ENCODE peak calls at places on chromosome 22, in four cellular contexts. One of them, this sample, is unnamed.

GRCh38 chr22:49328630-49329405 is 498.9 kb downstream of the BRD1 start:
- DNase-seq in SK-MEL-5: no peak
- DNase-seq in activated T-cell treated with anti-CD3 and anti-CD28 coated beads for 1 hour: no peak
- DNase-seq in CD8-positive, alpha-beta memory T cell: no peak
- DNase-seq in this sample: no peak

GRCh38 chr22:38069372-38070249 is 12.4 kb downstream of the PICK1 start:
- DNase-seq in activated T-cell treated with anti-CD3 and anti-CD28 coated beads for 1 hour: no peak
- DNase-seq in CD8-positive, alpha-beta memory T cell: no peak
- DNase-seq in SK-MEL-5: peak
- DNase-seq in this sample: no peak

GRCh38 chr22:31085493-31085824 is 4.3 kb downstream of the SMTN start:
- DNase-seq in SK-MEL-5: peak
- DNase-seq in CD8-positive, alpha-beta memory T cell: no peak
- DNase-seq in activated T-cell treated with anti-CD3 and anti-CD28 coated beads for 1 hour: no peak
- DNase-seq in this sample: no peak

GRCh38 chr22:27895600-27895999 is 23.5 kb downstream of the PITPNB start:
- DNase-seq in SK-MEL-5: no peak
- DNase-seq in activated T-cell treated with anti-CD3 and anti-CD28 coated beads for 1 hour: no peak
- DNase-seq in CD8-positive, alpha-beta memory T cell: no peak
- DNase-seq in this sample: no peak

GRCh38 chr22:50141891-50142363 is 28.6 kb upstream of the PANX2 start:
- DNase-seq in SK-MEL-5: no peak
- DNase-seq in CD8-positive, alpha-beta memory T cell: no peak
- DNase-seq in activated T-cell treated with anti-CD3 and anti-CD28 coated beads for 1 hour: no peak
- DNase-seq in this sample: no peak

GRCh38 chr22:27578937-27579617 is 222.5 kb downstream of the MN1 start:
- DNase-seq in activated T-cell treated with anti-CD3 and anti-CD28 coated beads for 1 hour: no peak
- DNase-seq in SK-MEL-5: no peak
- DNase-seq in CD8-positive, alpha-beta memory T cell: no peak
- DNase-seq in this sample: no peak

GRCh38 chr22:40855104-40855959 is 1.1 kb downstream of the ST13 start:
- DNase-seq in SK-MEL-5: no peak
- DNase-seq in CD8-positive, alpha-beta memory T cell: peak
- DNase-seq in activated T-cell treated with anti-CD3 and anti-CD28 coated beads for 1 hour: no peak
- DNase-seq in this sample: no peak

GRCh38 chr22:31441652-31442051 is 42.2 kb downstream of the DRG1 start:
- DNase-seq in SK-MEL-5: no peak
- DNase-seq in activated T-cell treated with anti-CD3 and anti-CD28 coated beads for 1 hour: no peak
- DNase-seq in CD8-positive, alpha-beta memory T cell: no peak
- DNase-seq in this sample: no peak

GRCh38 chr22:31272522-31273446 is 19.5 kb downstream of the PIK3IP1 start:
- DNase-seq in SK-MEL-5: peak
- DNase-seq in activated T-cell treated with anti-CD3 and anti-CD28 coated beads for 1 hour: peak
- DNase-seq in CD8-positive, alpha-beta memory T cell: peak
- DNase-seq in this sample: peak

GRCh38 chr22:33271390-33272161 is 213.4 kb upstream of the SYN3 start:
- DNase-seq in activated T-cell treated with anti-CD3 and anti-CD28 coated beads for 1 hour: no peak
- DNase-seq in CD8-positive, alpha-beta memory T cell: no peak
- DNase-seq in SK-MEL-5: no peak
- DNase-seq in this sample: no peak

This sample was measured in CD4-positive, alpha-beta memory T cell.